ENCODE peak calls at places on chromosomes 1 and 21, in four cellular contexts. W is endothelial cell of umbilical vein, N is cardiac muscle cell, C is prostate gland. S is an unnamed sample.

GRCh38 chr1:205263580-205264190 is 35.9 kb downstream of the TMCC2 start:
- DNase-seq in W (no peak), N (peak), C (no peak), S (no peak)

GRCh38 chr1:8938232-8939117 is 7.2 kb upstream of the CA6 start:
- DNase-seq in W (peak), N (no peak), C (no peak), S (no peak)

GRCh38 chr1:90494748-90495282 is 222.3 kb downstream of the BARHL2 start:
- DNase-seq in W (no peak), N (no peak), C (no peak), S (no peak)

GRCh38 chr21:36867506-36867905 is 99.0 kb downstream of the HLCS start:
- DNase-seq in W (no peak), N (no peak), C (no peak), S (no peak)

GRCh38 chr1:117658676-117659075 is 52.8 kb downstream of the TENT5C start:
- DNase-seq in W (no peak), N (no peak), C (no peak), S (no peak)

GRCh38 chr1:182802006-182802798 is 12.6 kb downstream of the NPL start:
- DNase-seq in W (no peak), N (no peak), C (peak), S (no peak)

GRCh38 chr1:204438628-204439027 is 27.0 kb upstream of the PPP1R15B start:
- DNase-seq in W (peak), N (peak), C (no peak), S (no peak)

GRCh38 chr21:35015435-35016024 is 33.6 kb downstream of the RUNX1 start:
- DNase-seq in W (no peak), N (no peak), C (no peak), S (no peak)

GRCh38 chr21:41241341-41241740 is 73.4 kb downstream of the BACE2 start:
- DNase-seq in W (no peak), N (no peak), C (no peak), S (no peak)

GRCh38 chr1:210123924-210124589 is 108.5 kb upstream of the SERTAD4 start:
- DNase-seq in W (peak), N (peak), C (no peak), S (no peak)

GRCh38 chr21:35204850-35205564 is 155.9 kb upstream of the RUNX1 start:
- DNase-seq in W (peak), N (peak), C (peak), S (no peak)

GRCh38 chr1:10901894-10902805 is 105.7 kb upstream of the CASZ1 start:
- DNase-seq in W (no peak), N (no peak), C (no peak), S (no peak)

GRCh38 chr1:26529655-26530539 is at the start of gene RPS6KA1:
- DNase-seq in W (peak), N (peak), C (peak), S (no peak)

GRCh38 chr1:39165049-39165448 is 39.4 kb upstream of the MACF1 start:
- DNase-seq in W (peak), N (peak), C (no peak), S (no peak)

GRCh38 chr21:16419188-16419874 is 689.5 kb downstream of the USP25 start:
- DNase-seq in W (peak), N (peak), C (peak), S (peak)

GRCh38 chr1:58855351-58856165 is 71.7 kb upstream of the JUN start:
- DNase-seq in W (peak), N (peak), C (no peak), S (no peak)

GRCh38 chr21:7951854-7952519 is 2569.4 kb upstream of the TPTE start:
- DNase-seq in W (no peak), N (no peak), C (no peak), S (no peak)

GRCh38 chr1:109821221-109821669 is 57.5 kb upstream of the EPS8L3 start:
- DNase-seq in W (no peak), N (peak), C (no peak), S (no peak)

GRCh38 chr1:9028921-9029715 is 2.9 kb upstream of the SLC2A7 start:
- DNase-seq in W (no peak), N (peak), C (no peak), S (no peak)

GRCh38 chr1:201139756-201140155 is 12.8 kb upstream of the ASCL5 start:
- DNase-seq in W (no peak), N (no peak), C (no peak), S (no peak)

GRCh38 chr1:212465311-212465710 is 32.6 kb downstream of the NENF start:
- DNase-seq in W (no peak), N (no peak), C (no peak), S (no peak)

GRCh38 chr21:34606621-34607020 is 8.3 kb downstream of the RCAN1 start:
- DNase-seq in W (no peak), N (no peak), C (no peak), S (no peak)

DNA sequence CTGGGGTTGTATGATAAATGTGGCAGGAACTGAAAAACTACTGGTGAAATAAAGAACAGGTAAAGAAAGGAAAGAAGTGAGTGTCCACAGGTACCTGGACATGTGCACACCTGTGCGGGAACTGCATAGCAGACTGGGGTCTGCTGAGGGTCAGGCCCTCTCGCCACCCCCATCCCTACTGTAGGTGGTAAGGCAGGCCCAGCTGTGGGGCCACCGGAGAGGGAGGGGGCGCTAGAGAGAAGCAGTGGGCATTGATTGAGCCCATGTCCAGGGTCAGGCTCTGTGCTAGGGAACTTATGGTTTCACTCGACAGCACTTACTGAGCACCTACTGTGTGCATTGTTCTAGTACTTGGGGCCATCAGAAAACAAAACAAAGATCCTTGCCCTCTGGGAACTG is 400.5 kb downstream of the MATN1 start:
- DNase-seq in W (no peak), N (no peak), C (no peak), S (no peak)
- TF ChIP-seq CTCF in W (no peak), N (no peak), C (no peak), S (no peak)

GRCh38 chr1:75258351-75258750 is 124.2 kb downstream of the LHX8 start:
- DNase-seq in W (no peak), N (no peak), C (no peak), S (no peak)
- TF ChIP-seq CTCF in W (no peak), N (no peak), C (no peak), S (no peak)

DNA sequence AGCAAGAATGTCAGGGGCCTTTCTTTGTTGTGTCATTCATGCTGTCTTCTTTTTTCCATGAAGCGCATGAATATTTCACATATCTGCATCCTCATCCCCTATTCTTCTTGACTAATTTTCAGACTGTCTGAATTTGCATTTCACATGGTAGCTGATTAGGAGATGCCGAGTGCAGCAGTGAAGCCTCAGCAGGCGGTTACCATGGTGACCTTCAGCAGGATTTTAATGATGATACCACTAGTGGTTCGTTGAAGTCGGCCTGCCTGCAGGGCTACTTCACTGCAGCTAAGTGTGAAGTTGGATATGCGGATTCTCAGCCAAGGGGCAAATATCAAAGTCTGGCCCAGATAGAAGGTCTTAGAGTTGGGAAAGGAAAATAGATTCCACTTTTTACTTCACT is 141.9 kb downstream of the NEK7 start:
- DNase-seq in W (no peak), N (no peak), C (no peak), S (no peak)
- TF ChIP-seq CTCF in W (no peak), N (no peak), C (no peak), S (no peak)

DNA sequence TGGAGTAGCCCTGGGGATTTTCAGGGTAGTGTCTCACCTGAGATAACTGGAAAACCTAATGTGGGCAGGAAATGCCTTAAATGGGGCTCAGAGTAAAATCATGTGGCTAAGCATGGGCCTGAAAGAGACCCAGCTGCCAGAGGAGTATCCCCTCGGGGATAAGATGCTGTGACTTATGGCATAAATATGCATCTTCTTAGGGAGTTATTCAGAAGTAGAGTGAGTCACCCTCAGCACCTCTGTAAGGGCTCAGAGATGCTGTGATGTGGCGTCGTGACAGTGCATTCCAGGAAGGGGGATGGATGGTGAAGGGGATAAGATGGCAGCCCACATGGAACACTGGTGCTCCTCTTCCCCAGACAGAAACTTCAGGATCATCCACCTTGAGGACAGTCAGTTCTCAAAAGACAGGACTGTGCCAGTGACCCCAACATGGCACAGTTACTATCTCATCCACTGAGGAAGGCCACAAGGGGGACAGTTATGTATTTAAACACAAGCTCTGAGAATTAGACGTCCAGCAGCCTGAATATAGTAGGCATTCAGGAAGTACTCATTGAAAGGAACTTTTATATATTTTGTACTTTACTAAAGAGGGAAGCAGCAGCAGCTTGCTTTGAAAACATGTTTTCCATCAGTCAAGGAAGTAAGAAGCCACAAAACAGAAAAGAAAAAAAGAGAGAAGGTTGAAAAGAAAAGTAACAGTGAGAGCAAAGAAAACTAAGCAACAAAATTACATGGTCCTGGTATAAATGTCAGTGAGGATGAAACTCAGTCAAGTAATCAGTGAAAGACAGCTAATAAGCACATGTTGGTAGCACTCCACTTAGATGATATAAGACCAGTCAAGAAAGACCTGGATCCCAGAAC is 8.3 kb downstream of the IL24 start:
- DNase-seq in W (no peak), N (peak), C (no peak), S (no peak)
- TF ChIP-seq CTCF in W (no peak), N (no peak), C (no peak), S (no peak)

GRCh38 chr1:56978819-56979218 is 13.0 kb upstream of the C8B start:
- DNase-seq in W (no peak), N (no peak), C (no peak), S (no peak)
- TF ChIP-seq CTCF in W (no peak), N (no peak), C (no peak), S (peak)

DNA sequence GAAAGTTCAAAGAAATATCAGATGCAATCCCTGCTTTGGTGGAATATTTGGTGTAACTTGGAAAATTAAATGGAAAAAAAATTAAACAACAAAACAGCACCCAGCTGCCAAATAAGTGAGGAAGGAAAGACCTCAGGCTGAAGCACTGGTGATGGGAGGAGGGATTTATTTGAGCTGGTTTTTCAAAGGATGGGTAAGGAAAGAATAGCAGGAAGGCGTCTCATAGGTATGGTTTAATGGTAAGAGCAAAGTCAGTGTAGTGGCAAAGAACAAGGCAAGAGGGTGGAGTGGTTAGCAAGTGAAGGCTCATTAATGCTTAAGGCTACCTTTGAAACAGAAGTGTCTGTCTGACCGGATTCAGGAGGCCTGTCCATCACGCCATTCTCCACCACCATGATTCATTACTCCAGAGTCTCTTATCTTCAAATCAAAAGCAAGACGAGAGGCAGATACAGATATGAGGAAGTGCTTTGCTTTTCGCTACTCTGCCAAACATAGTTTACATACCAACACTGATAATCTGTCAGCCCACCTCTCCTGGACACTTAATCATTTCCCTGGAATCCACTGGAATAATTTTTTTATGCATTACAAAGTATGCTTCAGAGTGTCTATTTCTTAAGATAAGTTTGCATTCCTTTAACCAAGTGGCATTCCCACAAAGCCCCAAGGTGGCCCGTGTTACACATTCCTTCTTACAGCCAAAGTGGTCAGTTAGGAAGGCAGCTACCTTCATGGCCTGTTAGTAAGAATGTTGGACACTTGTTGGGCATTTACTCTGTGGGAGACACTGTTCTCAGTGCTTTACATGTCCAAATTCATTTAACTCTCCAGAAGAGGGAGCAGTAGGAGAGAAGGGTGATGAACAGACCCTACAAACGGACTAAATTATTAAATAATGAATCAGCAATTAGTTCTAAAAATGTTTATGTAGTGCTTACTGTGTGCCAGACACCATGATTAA is 146.6 kb downstream of the ROR1 start:
- DNase-seq in W (peak), N (peak), C (no peak), S (no peak)
- TF ChIP-seq CTCF in W (no peak), N (peak), C (no peak), S (peak)

GRCh38 chr1:223831755-223832636 is 13.8 kb downstream of the TP53BP2 start:
- DNase-seq in W (peak), N (peak), C (no peak), S (no peak)
- TF ChIP-seq CTCF in W (no peak), N (peak), C (no peak), S (peak)

DNA sequence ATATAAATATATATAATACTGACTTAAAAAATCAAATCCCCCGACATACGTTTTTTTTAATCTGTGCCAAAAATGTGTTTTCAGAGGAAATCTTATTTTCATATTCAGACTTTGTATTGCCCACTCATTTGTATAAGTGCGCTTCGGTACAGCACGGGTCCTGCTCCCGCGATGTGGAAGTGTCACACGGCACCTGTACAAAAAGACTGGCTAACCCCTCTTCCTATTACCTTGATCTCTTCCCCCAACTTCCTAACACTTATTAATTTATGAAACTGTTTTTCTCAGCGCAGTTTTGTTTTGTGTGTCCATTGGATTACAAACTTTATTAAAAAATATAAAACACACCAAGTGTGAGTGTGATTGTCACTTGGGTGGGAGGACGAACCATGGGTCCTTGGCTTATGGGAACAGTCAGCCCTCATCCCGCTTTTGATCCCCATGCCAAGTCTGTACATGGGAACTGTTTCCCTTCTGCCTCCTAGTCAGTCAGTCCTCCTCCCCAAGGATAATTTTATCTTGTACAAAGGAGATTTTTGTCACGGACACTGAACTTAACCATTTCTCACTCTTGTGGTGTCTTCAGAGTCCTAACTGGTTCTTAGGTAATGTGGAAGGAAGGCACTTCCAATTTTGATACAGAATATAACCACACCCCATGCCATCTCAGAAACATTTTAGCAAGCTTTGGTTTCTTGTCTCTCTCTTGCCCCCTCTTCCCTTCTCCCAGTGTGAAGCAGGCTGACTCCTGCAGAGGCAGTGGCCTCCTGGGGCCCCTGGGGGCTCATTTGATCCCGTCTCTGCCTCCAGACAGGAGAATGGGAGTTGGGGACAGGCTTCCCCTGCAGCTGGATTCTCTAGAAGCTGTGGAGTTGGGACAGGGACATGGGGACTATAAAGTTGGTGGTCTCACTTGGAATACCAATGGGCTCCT is 35.5 kb downstream of the ZBTB17 start:
- DNase-seq in W (no peak), N (no peak), C (no peak), S (no peak)
- TF ChIP-seq CTCF in W (no peak), N (no peak), C (no peak), S (no peak)

GRCh38 chr1:226110249-226111108 is 48.0 kb downstream of the H3-3A start:
- DNase-seq in W (peak), N (peak), C (peak), S (no peak)

GRCh38 chr1:226109829-226110248 is 47.3 kb downstream of the H3-3A start:
- DNase-seq in W (peak), N (peak), C (peak), S (peak)

GRCh38 chr1:226104671-226105121 is 42.2 kb downstream of the H3-3A start:
- DNase-seq in W (no peak), N (no peak), C (no peak), S (no peak)

GRCh38 chr1:226108935-226109828 is 46.7 kb downstream of the H3-3A start:
- DNase-seq in W (no peak), N (peak), C (no peak), S (no peak)

GRCh38 chr1:226107471-226108460 is 45.2 kb downstream of the H3-3A start:
- DNase-seq in W (no peak), N (no peak), C (peak), S (peak)
- TF ChIP-seq CTCF in W (no peak), N (no peak), C (no peak), S (no peak)

GRCh38 chr1:14660795-14661194 is 62.3 kb downstream of the KAZN start:
- DNase-seq in W (no peak), N (no peak), C (no peak), S (no peak)
- TF ChIP-seq CTCF in W (no peak), N (no peak), C (no peak), S (no peak)

S was measured in LNCaP clone FGC.